ENCODE peak calls at places on chromosomes 5 and 9, in ten cellular contexts. O is progenitor cell of endocrine pancreas; F is AG04449; M is A549; C is PC-9; A is kidney epithelial cell; U is natural killer cell; P is OCI-LY7; Y is cardiac muscle cell; X is activated CD8-positive, alpha-beta T cell treated with anti-CD3 and anti-CD28 coated beads for 36 hours. B is an unnamed sample.

GRCh38 chr5:110790673-110791072 is 51.9 kb downstream of the SLC25A46 start:
- DNase-seq in O (no peak), F (peak; percentile 4), M (no peak), C (no peak), A (no peak), U (no peak), P (no peak), Y (peak; percentile 89), X (no peak), B (no peak)

GRCh38 chr9:133340916-133341315 is 4.9 kb upstream of the SURF6 start:
- DNase-seq in O (no peak), F (no peak), M (no peak), C (no peak), A (no peak), U (no peak), P (no peak), Y (no peak), X (no peak), B (no peak)

GRCh38 chr5:3181641-3182040 is 414.0 kb upstream of the IRX1 start:
- DNase-seq in O (no peak), F (no peak), M (no peak), C (no peak), A (no peak), U (no peak), P (no peak), Y (no peak), X (no peak), B (no peak)

GRCh38 chr5:33975846-33976245 is 8.6 kb downstream of the SLC45A2 start:
- DNase-seq in O (no peak), F (no peak), M (no peak), C (no peak), A (no peak), U (no peak), P (no peak), Y (peak; percentile 17), X (no peak), B (no peak)

GRCh38 chr9:20620658-20621552 is 1.4 kb downstream of the MLLT3 start:
- DNase-seq in O (peak; percentile 13), F (no peak), M (peak; percentile 23), C (no peak), A (no peak), U (peak; percentile 23), P (peak; percentile 9), Y (peak; percentile 48), X (peak; percentile 74), B (no peak)

GRCh38 chr9:100577776-100578448 is at the start of gene CAVIN4:
- DNase-seq in O (no peak), F (no peak), M (no peak), C (no peak), A (no peak), U (no peak), P (no peak), Y (peak; percentile 44), X (no peak), B (no peak)

GRCh38 chr5:125461641-125462072 is 715.2 kb upstream of the ZNF608 start:
- DNase-seq in O (no peak), F (no peak), M (no peak), C (no peak), A (no peak), U (no peak), P (no peak), Y (peak; percentile 71), X (no peak), B (no peak)

GRCh38 chr5:166509085-166509484 is 1782.4 kb upstream of the WWC1 start:
- DNase-seq in O (peak; percentile 14), F (no peak), M (no peak), C (no peak), A (no peak), U (no peak), P (peak; percentile 4), Y (peak; percentile 43), X (no peak), B (no peak)

GRCh38 chr5:159909126-159909525 is 7.2 kb upstream of the ADRA1B start:
- DNase-seq in O (no peak), F (no peak), M (no peak), C (no peak), A (no peak), U (no peak), P (no peak), Y (no peak), X (no peak), B (no peak)

GRCh38 chr5:77073667-77074066 is 13.4 kb downstream of the ZBED3 start:
- DNase-seq in O (no peak), F (no peak), M (no peak), C (no peak), A (no peak), U (no peak), P (no peak), Y (peak; percentile 62), X (no peak), B (no peak)

GRCh38 chr9:116979461-116979860 is 292.4 kb downstream of the TRIM32 start:
- DNase-seq in O (no peak), F (no peak), M (peak; percentile 12), C (no peak), A (peak; percentile 47), U (no peak), P (no peak), Y (no peak), X (no peak), B (no peak)

GRCh38 chr9:125635888-125636287 is 71.1 kb downstream of the MAPKAP1 start:
- DNase-seq in O (no peak), F (no peak), M (no peak), C (no peak), A (no peak), U (no peak), P (no peak), Y (no peak), X (no peak), B (no peak)

GRCh38 chr5:7642029-7642428 is 208.9 kb downstream of the CFAP90 start:
- DNase-seq in O (no peak), F (no peak), M (no peak), C (no peak), A (no peak), U (no peak), P (no peak), Y (no peak), X (no peak), B (no peak)

GRCh38 chr9:94922098-94922607 is 195.7 kb downstream of the AOPEP start:
- DNase-seq in O (no peak), F (peak; percentile 99), M (no peak), C (peak; percentile 79), A (peak; percentile 98), U (no peak), P (no peak), Y (peak; percentile 96), X (no peak), B (no peak)

GRCh38 chr9:133893191-133893994 is 98.7 kb downstream of the VAV2 start:
- DNase-seq in O (no peak), F (no peak), M (no peak), C (no peak), A (no peak), U (no peak), P (no peak), Y (no peak), X (no peak), B (no peak)

GRCh38 chr9:136694865-136695247 is 7.6 kb upstream of the AGPAT2 start:
- DNase-seq in O (no peak), F (no peak), M (no peak), C (no peak), A (no peak), U (no peak), P (no peak), Y (no peak), X (no peak), B (no peak)

GRCh38 chr5:76155536-76155935 is 72.4 kb downstream of the SV2C start:
- DNase-seq in O (no peak), F (no peak), M (no peak), C (no peak), A (no peak), U (no peak), P (no peak), Y (no peak), X (no peak), B (no peak)

GRCh38 chr5:6201626-6202025 is 176.7 kb downstream of the MED10 start:
- DNase-seq in O (no peak), F (no peak), M (no peak), C (no peak), A (no peak), U (no peak), P (no peak), Y (peak; percentile 1), X (no peak), B (no peak)

DNA sequence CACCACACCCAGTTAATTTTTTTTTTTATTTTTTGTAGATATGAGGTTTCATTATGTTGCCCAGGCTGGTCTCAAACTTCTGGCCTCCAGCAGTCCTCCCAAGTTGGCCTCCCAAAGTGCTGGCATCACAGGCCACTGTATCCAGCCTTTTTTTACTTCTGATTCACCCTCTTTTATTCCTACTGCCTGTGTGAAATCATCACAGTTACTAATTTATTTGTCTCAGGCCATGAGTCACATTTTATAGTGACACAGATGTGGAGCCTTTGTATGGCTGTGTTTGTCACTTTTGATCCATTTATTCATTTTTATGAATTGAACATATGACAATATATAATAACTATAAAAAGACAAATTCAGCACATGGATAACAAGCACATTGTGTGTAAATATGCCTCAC is 67.1 kb upstream of the SNX2 start:
- DNase-seq in O (no peak), F (no peak), M (no peak), C (no peak), A (no peak), U (no peak), P (no peak), Y (no peak), X (no peak), B (no peak)
- TF ChIP-seq CTCF in O (no peak), F (no peak), M (no peak), C (no peak), A (no peak), U (no peak), P (no peak), Y (no peak), X (no peak), B (no peak)

DNA sequence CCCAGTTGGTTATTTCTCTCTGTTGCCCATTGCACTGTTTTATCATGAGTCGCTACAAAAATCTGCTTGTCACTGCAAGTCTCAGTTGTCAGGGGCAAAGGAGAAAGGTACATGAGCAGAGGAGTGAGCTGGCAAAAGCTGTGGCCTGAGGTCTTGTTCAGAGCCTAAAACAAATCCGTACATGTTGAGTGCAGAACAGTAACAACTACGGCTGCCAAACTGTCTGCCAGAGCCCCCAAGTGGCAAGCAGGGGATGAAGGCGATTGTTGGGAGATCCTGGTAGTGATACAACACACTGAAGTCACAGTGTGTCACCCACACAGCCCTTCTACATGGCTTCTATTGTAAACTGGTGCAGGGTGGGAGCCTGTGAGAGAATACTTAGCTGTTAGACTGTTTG is 50.9 kb downstream of the BRINP1 start:
- DNase-seq in O (no peak), F (no peak), M (no peak), C (no peak), A (no peak), U (no peak), P (no peak), Y (no peak), X (no peak), B (no peak)
- TF ChIP-seq CTCF in O (no peak), F (no peak), M (no peak), C (no peak), A (no peak), U (no peak), P (peak; percentile 27), Y (no peak), X (no peak), B (no peak)

GRCh38 chr9:27888661-27889295 is 315.5 kb upstream of the C9orf72 start:
- DNase-seq in O (no peak), F (no peak), M (peak; percentile 7), C (peak; percentile 15), A (no peak), U (no peak), P (peak; percentile 43), Y (peak; percentile 2), X (peak; percentile 76), B (peak; percentile 48)
- TF ChIP-seq CTCF in O (peak; percentile 58), F (peak; percentile 64), M (peak; percentile 30), C (peak; percentile 76), A (peak; percentile 80), U (peak; percentile 53), P (peak; percentile 86), Y (peak; percentile 62), X (peak; percentile 79), B (peak; percentile 74)

GRCh38 chr9:109138421-109138820 is 18.7 kb upstream of the TMEM245 start:
- DNase-seq in O (no peak), F (no peak), M (no peak), C (no peak), A (no peak), U (no peak), P (no peak), Y (no peak), X (no peak), B (no peak)
- TF ChIP-seq CTCF in O (no peak), F (no peak), M (no peak), C (no peak), A (no peak), U (no peak), P (no peak), Y (no peak), X (no peak), B (no peak)